ENCODE peak calls at places on chromosomes 13 and 19, in ten cellular contexts. P, V, I, O, C, F, L, Q, A and H are unnamed samples.

GRCh38 chr13:104385409-104385808 is 1319.2 kb upstream of the SLC10A2 start:
- DNase-seq in P (no peak), O (no peak), I (no peak), L (peak; percentile 9), C (no peak), Q (no peak), V (no peak), A (no peak), F (no peak), H (no peak)

GRCh38 chr13:77298403-77298802 is 28.5 kb downstream of the MYCBP2 start:
- DNase-seq in C (no peak), O (no peak), L (no peak), I (no peak), P (no peak), F (no peak), Q (no peak), V (no peak), A (no peak), H (no peak)

GRCh38 chr19:16293133-16294085 is 31.2 kb upstream of the KLF2 start:
- DNase-seq in V (no peak), F (peak; percentile 84), I (no peak), A (no peak), Q (no peak), C (peak; percentile 80), O (no peak), L (no peak), P (peak; percentile 73), H (no peak)

GRCh38 chr19:30802424-30803013 is 430.3 kb downstream of the ZNF536 start:
- DNase-seq in F (no peak), L (no peak), I (no peak), C (no peak), V (no peak), A (no peak), O (no peak), Q (no peak), P (no peak), H (no peak)

GRCh38 chr13:106038752-106039151 is 496.7 kb downstream of the EFNB2 start:
- DNase-seq in C (no peak), L (peak; percentile 1), Q (no peak), V (no peak), O (no peak), P (no peak), F (peak; percentile 69), I (no peak), A (no peak), H (no peak)

GRCh38 chr19:48568345-48568886 is 16.4 kb downstream of the SULT2B1 start:
- DNase-seq in O (no peak), C (peak; percentile 92), F (peak; percentile 87), V (no peak), A (no peak), P (peak; percentile 92), L (peak; percentile 93), Q (no peak), I (no peak), H (no peak)

GRCh38 chr13:39803851-39804250 is 148.4 kb downstream of the COG6 start:
- DNase-seq in L (no peak), I (no peak), P (no peak), C (no peak), A (no peak), Q (no peak), V (no peak), O (no peak), F (no peak), H (no peak)

GRCh38 chr13:30892966-30893365 is 13.1 kb upstream of the MEDAG start:
- DNase-seq in P (peak; percentile 43), F (peak; percentile 47), Q (no peak), I (peak; percentile 21), C (peak; percentile 79), L (peak; percentile 37), V (no peak), A (no peak), O (no peak), H (no peak)

GRCh38 chr19:29120471-29120870 is 92.5 kb downstream of the UQCRFS1 start:
- DNase-seq in V (no peak), Q (no peak), I (no peak), L (no peak), C (no peak), A (no peak), F (no peak), P (no peak), O (no peak), H (no peak)

GRCh38 chr13:110524484-110525254 is 36.9 kb downstream of the RAB20 start:
- DNase-seq in F (no peak), A (no peak), V (peak; percentile 98), P (no peak), I (no peak), Q (no peak), L (no peak), C (peak; percentile 74), O (no peak), H (peak; percentile 55)

GRCh38 chr19:2432131-2432848 is 4.9 kb upstream of the TIMM13 start:
- DNase-seq in L (no peak), O (no peak), A (no peak), V (no peak), C (no peak), I (no peak), F (no peak), Q (no peak), P (no peak), H (no peak)

GRCh38 chr19:7368456-7368855 is 19.7 kb downstream of the ARHGEF18 start:
- DNase-seq in L (no peak), Q (no peak), C (no peak), A (no peak), O (no peak), F (no peak), V (no peak), P (no peak), I (no peak), H (no peak)

GRCh38 chr19:10690351-10690781 is 10.9 kb upstream of the QTRT1 start:
- DNase-seq in Q (no peak), C (no peak), F (peak; percentile 39), O (no peak), A (no peak), L (no peak), P (no peak), V (no peak), I (no peak), H (no peak)

GRCh38 chr19:50658438-50659317 is 9.4 kb downstream of the C19orf81 start:
- DNase-seq in I (peak; percentile 83), Q (no peak), P (peak; percentile 83), F (no peak), A (no peak), L (peak; percentile 91), O (peak; percentile 41), V (no peak), C (peak; percentile 65), H (peak; percentile 76)

GRCh38 chr19:17739121-17739875 is 12.0 kb upstream of the FCHO1 start:
- DNase-seq in F (no peak), Q (no peak), A (no peak), P (peak; percentile 41), L (no peak), V (no peak), O (no peak), I (no peak), C (peak; percentile 76), H (no peak)

GRCh38 chr13:99356216-99357089 is 49.3 kb upstream of the GPR183 start:
- DNase-seq in F (peak; percentile 33), I (no peak), L (no peak), O (no peak), C (no peak), P (peak; percentile 68), V (no peak), Q (peak; percentile 57), A (no peak), H (no peak)

GRCh38 chr19:53467138-53467502 is 413 bp upstream of the ZNF813 start:
- DNase-seq in I (peak; percentile 34), O (no peak), L (no peak), A (peak; percentile 6), P (no peak), F (no peak), Q (no peak), C (peak; percentile 47), V (no peak), H (no peak)

GRCh38 chr13:39765801-39766463 is 110.5 kb downstream of the COG6 start:
- DNase-seq in A (no peak), I (no peak), Q (no peak), C (no peak), L (no peak), V (peak; percentile 33), P (no peak), O (no peak), F (peak; percentile 28), H (no peak)

GRCh38 chr19:50725218-50725931 is 2.2 kb downstream of the CLEC11A start:
- DNase-seq in A (no peak), I (no peak), O (no peak), F (no peak), C (no peak), Q (no peak), V (no peak), P (no peak), L (peak; percentile 20), H (no peak)

GRCh38 chr19:4379383-4380253 is 20.7 kb downstream of the SH3GL1 start:
- DNase-seq in F (no peak), A (no peak), V (no peak), O (no peak), L (peak; percentile 73), I (no peak), Q (no peak), P (peak; percentile 84), C (no peak), H (peak; percentile 15)

GRCh38 chr19:51012661-51013190 is 6.8 kb downstream of the KLK10 start:
- DNase-seq in F (no peak), V (no peak), C (no peak), P (no peak), O (no peak), L (no peak), I (no peak), A (no peak), Q (no peak), H (no peak)

GRCh38 chr13:92589955-92590354 is 636.7 kb upstream of the GPC6 start:
- DNase-seq in I (no peak), L (no peak), P (no peak), O (no peak), V (no peak), Q (no peak), A (no peak), C (no peak), F (no peak), H (no peak)

GRCh38 chr19:33159893-33160292 is 28.0 kb downstream of the WDR88 start:
- DNase-seq in A (no peak), P (no peak), C (peak; percentile 30), F (no peak), O (no peak), Q (no peak), I (no peak), L (no peak), V (no peak), H (no peak)

GRCh38 chr19:39969681-39970423 is 1.1 kb upstream of the PSMC4 start:
- DNase-seq in A (no peak), I (no peak), L (no peak), V (no peak), P (peak; percentile 33), O (no peak), F (no peak), C (no peak), Q (no peak), H (no peak)

GRCh38 chr19:21383980-21384582 is 12.9 kb upstream of the ZNF493 start:
- DNase-seq in C (no peak), F (no peak), P (no peak), I (no peak), Q (no peak), A (no peak), V (no peak), O (no peak), L (no peak), H (no peak)

GRCh38 chr13:49314344-49314882 is 66.7 kb downstream of the CDADC1 start:
- DNase-seq in C (no peak), Q (no peak), O (no peak), A (no peak), L (peak; percentile 31), P (no peak), I (no peak), V (no peak), F (peak; percentile 75), H (no peak)

GRCh38 chr13:26517931-26518330 is 39.6 kb upstream of the WASF3 start:
- DNase-seq in O (no peak), C (no peak), F (no peak), L (no peak), A (no peak), V (no peak), Q (no peak), P (no peak), I (no peak), H (no peak)

GRCh38 chr19:54158812-54159351 is 639 bp downstream of the LENG1 start:
- DNase-seq in Q (no peak), I (no peak), O (no peak), P (no peak), L (no peak), A (no peak), C (no peak), F (no peak), V (no peak), H (no peak)